ENCODE peak calls at places on chromosomes 3 and 15, in five cellular contexts. W is heart left ventricle, Y is fibroblast of lung, L is esophagus muscularis mucosa, C is GM12878. N is an unnamed sample.

GRCh38 chr3:134250717-134251220 is at the start of gene RYK:
- DNase-seq in C (no peak), W (peak; percentile 92), Y (peak; percentile 66), L (peak; percentile 94), N (peak; percentile 76)

GRCh38 chr3:57826952-57827723 is 71.0 kb downstream of the SLMAP start:
- DNase-seq in L (no peak), W (no peak), Y (no peak), C (no peak), N (no peak)

GRCh38 chr15:29141908-29142747 is 127.5 kb downstream of the NSMCE3 start:
- DNase-seq in L (no peak), Y (no peak), C (peak; percentile 21), W (no peak), N (peak; percentile 63)

GRCh38 chr3:174737966-174738365 is 121.2 kb upstream of the NAALADL2 start:
- DNase-seq in L (no peak), W (no peak), Y (peak; percentile 41), C (no peak), N (no peak)

GRCh38 chr3:151218136-151218535 is 15.1 kb upstream of the GPR171 start:
- DNase-seq in C (no peak), Y (no peak), L (no peak), W (no peak), N (no peak)

GRCh38 chr3:170714151-170714550 is 128.3 kb upstream of the SLC7A14 start:
- DNase-seq in C (no peak), Y (peak; percentile 53), W (no peak), L (no peak), N (no peak)

GRCh38 chr3:160801386-160802118 is 45.5 kb downstream of the PPM1L start:
- DNase-seq in W (no peak), Y (peak; percentile 4), C (no peak), L (no peak), N (no peak)

GRCh38 chr3:108441528-108441927 is 68.9 kb downstream of the MYH15 start:
- DNase-seq in Y (peak; percentile 20), C (no peak), W (no peak), L (no peak), N (no peak)

GRCh38 chr3:174931473-174931872 is 72.3 kb downstream of the NAALADL2 start:
- DNase-seq in L (no peak), Y (no peak), C (no peak), W (no peak), N (no peak)

GRCh38 chr3:187027531-187027936 is 97.2 kb downstream of the ST6GAL1 start:
- DNase-seq in C (no peak), Y (no peak), W (no peak), L (no peak), N (no peak)

GRCh38 chr3:190539526-190539925 is 25.6 kb downstream of the IL1RAP start:
- DNase-seq in C (no peak), Y (no peak), L (no peak), W (no peak), N (no peak)

GRCh38 chr3:63655519-63655918 is 3.0 kb downstream of the SNTN start:
- DNase-seq in Y (peak; percentile 18), L (no peak), C (no peak), W (no peak), N (no peak)

GRCh38 chr3:31754575-31755278 is 222.0 kb downstream of the STT3B start:
- DNase-seq in C (peak; percentile 55), W (no peak), L (no peak), Y (peak; percentile 23), N (no peak)

GRCh38 chr15:85754993-85755392 is 39.7 kb downstream of the KLHL25 start:
- DNase-seq in C (no peak), L (no peak), Y (peak; percentile 36), W (no peak), N (peak; percentile 45)

GRCh38 chr3:99911433-99911832 is 93.8 kb downstream of the CMSS1 start:
- DNase-seq in C (no peak), Y (no peak), W (no peak), L (no peak), N (no peak)

GRCh38 chr3:99910752-99911151 is 93.1 kb downstream of the CMSS1 start:
- DNase-seq in Y (no peak), C (no peak), W (no peak), L (no peak), N (no peak)

GRCh38 chr3:99907959-99908544 is 90.4 kb downstream of the CMSS1 start:
- DNase-seq in W (no peak), Y (no peak), C (no peak), L (no peak), N (no peak)

GRCh38 chr3:99915911-99916310 is 98.2 kb downstream of the CMSS1 start:
- DNase-seq in L (no peak), C (no peak), Y (no peak), W (no peak), N (no peak)

GRCh38 chr3:99909714-99910508 is 92.2 kb downstream of the CMSS1 start:
- DNase-seq in C (no peak), L (no peak), Y (peak; percentile 61), W (no peak), N (no peak)
- H3K4me3 ChIP-seq in C (no peak overlapping the region), L (no peak overlapping the region), Y (no peak overlapping the region), W (no peak overlapping the region), N (no peak overlapping the region)

GRCh38 chr3:142876417-142876816 is 12.5 kb downstream of the PCOLCE2 start:
- DNase-seq in L (no peak), C (no peak), W (no peak), Y (no peak), N (no peak)

GRCh38 chr3:142875583-142876207 is 13.2 kb downstream of the PCOLCE2 start:
- DNase-seq in Y (no peak), W (no peak), L (peak; percentile 66), C (no peak), N (no peak)

GRCh38 chr3:142875099-142875498 is 13.8 kb downstream of the PCOLCE2 start:
- DNase-seq in C (no peak), L (no peak), W (no peak), Y (no peak), N (no peak)

GRCh38 chr3:142881445-142882224 is 7.2 kb downstream of the PCOLCE2 start:
- DNase-seq in L (no peak), Y (no peak), C (no peak), W (no peak), N (no peak)

GRCh38 chr3:142878901-142879300 is 10.0 kb downstream of the PCOLCE2 start:
- DNase-seq in C (no peak), W (no peak), Y (no peak), L (no peak), N (no peak)
- H3K27me3 ChIP-seq in C (no peaks in the 10 kb centered on the region), W (no peaks in the 10 kb centered on the region), Y (no peaks in the 10 kb centered on the region), L (no peaks in the 10 kb centered on the region), N (no peaks in the 10 kb centered on the region)

GRCh38 chr15:63880744-63881143 is 47.0 kb upstream of the HERC1 start:
- DNase-seq in W (no peak), Y (no peak), C (no peak), L (no peak), N (no peak)

GRCh38 chr15:63880019-63880418 is 46.3 kb upstream of the HERC1 start:
- DNase-seq in L (no peak), Y (no peak), W (no peak), C (no peak), N (no peak)

GRCh38 chr15:63876085-63876662 is 42.4 kb upstream of the HERC1 start:
- DNase-seq in Y (no peak), W (no peak), C (no peak), L (no peak), N (peak; percentile 17)

GRCh38 chr15:63879211-63879610 is 45.5 kb upstream of the HERC1 start:
- DNase-seq in Y (no peak), C (no peak), L (no peak), W (no peak), N (no peak)

GRCh38 chr15:63877713-63878271 is 44.0 kb upstream of the HERC1 start:
- DNase-seq in C (no peak), Y (no peak), W (no peak), L (no peak), N (no peak)
- TF ChIP-seq CTCF in C (no peak), Y (no peak), W (no peak), L (no peak), N (no peak)

DNA sequence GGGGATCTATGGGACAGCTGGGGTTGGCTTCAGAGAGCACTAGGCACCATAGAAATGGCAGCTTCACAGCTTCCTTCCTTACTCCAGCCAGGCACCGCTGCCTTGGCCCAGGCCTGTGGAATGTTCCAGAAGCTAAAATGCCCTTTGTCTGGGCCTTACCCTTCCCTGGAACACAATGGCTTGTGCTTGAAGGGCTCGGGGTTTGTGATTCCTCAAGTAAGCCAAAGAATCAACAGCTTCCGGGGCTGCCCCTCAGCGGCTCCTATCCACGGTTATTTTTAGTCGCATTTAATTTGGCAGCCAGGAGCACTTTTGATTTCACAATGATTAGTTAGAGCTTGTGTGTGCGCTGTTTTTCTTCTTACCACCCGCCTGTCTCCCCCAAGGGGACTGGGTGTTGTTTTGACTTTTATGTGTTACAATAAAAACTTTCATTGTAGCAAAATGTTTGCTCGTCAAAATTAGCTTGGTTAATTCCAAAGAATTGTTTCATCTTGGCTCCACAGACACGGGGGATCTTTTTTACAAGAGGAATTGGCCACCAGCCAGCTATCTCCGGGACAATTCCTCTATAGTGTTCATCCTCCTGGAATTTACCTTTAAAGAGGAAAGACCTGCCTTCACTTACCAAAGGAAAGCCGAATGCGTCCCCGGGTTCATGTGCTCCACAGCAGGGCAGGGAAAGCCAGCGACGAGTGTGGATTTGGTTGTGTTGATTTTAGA is 73.8 kb downstream of the TLE3 start:
- DNase-seq in L (no peak), Y (peak; percentile 78), C (no peak), W (no peak), N (no peak)
- H3K4me3 ChIP-seq in L (no peak overlapping the region), Y (no peak overlapping the region), C (no peak overlapping the region), W (no peak overlapping the region), N (no peak overlapping the region)

GRCh38 chr3:14549256-14549931 is 9.3 kb upstream of the GRIP2 start:
- DNase-seq in L (no peak), W (no peak), Y (no peak), C (no peak), N (no peak)
- H3K27me3 ChIP-seq in L (no peaks in the 10 kb centered on the region), W (no peaks in the 10 kb centered on the region), Y (peaks cover 2% of the 10 kb centered on the region), C (peaks cover 2% of the 10 kb centered on the region), N (no peaks in the 10 kb centered on the region)

N was measured in RWPE2.